ENCODE peak calls at places on chromosomes 13 and 19, in ten cellular contexts. A is T-helper 1 cell; N is fibroblast of pulmonary artery; B is epithelial cell of esophagus; I is ovary; C is brain microvascular endothelial cell; X is HS-27A; Z is stimulated activated CD4-positive, alpha-beta T cell treated with anti-CD3 and anti-CD28 coated beads, Interleukin-4, amount 100 ng/mL, for 1 hour; R is AG09309; H is fibroblast of gingiva. F is an unnamed sample.

GRCh38 chr13:95704510-95704909 is 27.6 kb downstream of the DNAJC3 start:
- DNase-seq in A (no peak), N (no peak), B (peak; percentile 27), I (no peak), C (peak; percentile 4), X (no peak), Z (no peak), R (no peak), H (no peak), F (no peak)

GRCh38 chr13:114073881-114074551 is 58.4 kb downstream of the RASA3 start:
- DNase-seq in A (no peak), N (no peak), B (no peak), I (no peak), C (no peak), X (no peak), Z (no peak), R (no peak), H (no peak), F (no peak)

GRCh38 chr13:39132286-39132685 is 94.0 kb downstream of the NHLRC3 start:
- DNase-seq in A (no peak), N (no peak), B (peak; percentile 51), I (no peak), C (no peak), X (no peak), Z (no peak), R (no peak), H (no peak), F (no peak)

GRCh38 chr19:47464619-47465018 is 7.1 kb downstream of the SLC8A2 start:
- DNase-seq in A (no peak), N (no peak), B (no peak), I (no peak), C (no peak), X (no peak), Z (no peak), R (no peak), H (no peak), F (no peak)

GRCh38 chr19:49635530-49636229 is 4.3 kb downstream of the RRAS start:
- DNase-seq in A (no peak), N (no peak), B (no peak), I (peak; percentile 31), C (no peak), X (no peak), Z (no peak), R (no peak), H (no peak), F (no peak)

GRCh38 chr13:47459512-47459911 is 541.6 kb downstream of the SUCLA2 start:
- DNase-seq in A (no peak), N (peak; percentile 60), B (no peak), I (no peak), C (no peak), X (no peak), Z (no peak), R (no peak), H (peak; percentile 51), F (no peak)

GRCh38 chr19:35114656-35115537 is 726 bp upstream of the FXYD3 start:
- DNase-seq in A (peak; percentile 56), N (peak; percentile 57), B (peak; percentile 70), I (peak; percentile 79), C (peak; percentile 18), X (peak; percentile 62), Z (peak; percentile 71), R (no peak), H (peak; percentile 38), F (peak; percentile 81)

GRCh38 chr19:17117250-17117789 is 41.7 kb downstream of the MYO9B start:
- DNase-seq in A (no peak), N (no peak), B (no peak), I (no peak), C (no peak), X (no peak), Z (no peak), R (no peak), H (peak; percentile 13), F (no peak)

GRCh38 chr19:33434090-33434885 is 60.8 kb downstream of the CEBPG start:
- DNase-seq in A (no peak), N (no peak), B (no peak), I (no peak), C (no peak), X (no peak), Z (no peak), R (no peak), H (no peak), F (no peak)

GRCh38 chr13:51148223-51148951 is 37.3 kb upstream of the C13orf42 start:
- DNase-seq in A (no peak), N (no peak), B (no peak), I (no peak), C (no peak), X (no peak), Z (no peak), R (no peak), H (no peak), F (no peak)

GRCh38 chr19:48724796-48725753 is 5.5 kb upstream of the MAMSTR start:
- DNase-seq in A (peak; percentile 34), N (peak; percentile 99), B (peak; percentile 86), I (peak; percentile 71), C (peak; percentile 88), X (peak; percentile 85), Z (no peak), R (no peak), H (peak; percentile 90), F (no peak)